ENCODE peak calls at places on chromosome 10, in eight cellular contexts. B is activated naive CD4-positive, alpha-beta T cell treated with Interleukin-2 at 50 U/mL for 16 hours; I is kidney tubule cell; N is left ventricle myocardium superior; Q is NCI-H774; X is B cell; L is EH; H is non-pigmented ciliary epithelial cell. C is an unnamed sample.
A peak's percentile ranks its signal among the peaks of the same experiment; 100 is the strongest.

GRCh38 chr10:10804061-10804460 is 213.6 kb upstream of the CELF2 start:
- DNase-seq in Q (no peak), X (no peak), N (no peak), H (no peak), L (no peak), I (no peak), B (no peak), C (no peak)

GRCh38 chr10:76149182-76149581 is 717.8 kb downstream of the LRMDA start:
- DNase-seq in I (peak; percentile 79), H (no peak), X (no peak), N (no peak), Q (no peak), L (peak; percentile 44), B (no peak), C (no peak)

GRCh38 chr10:66025186-66025585 is 900.6 kb upstream of the LRRTM3 start:
- DNase-seq in Q (no peak), N (no peak), B (no peak), H (no peak), I (no peak), L (no peak), X (no peak), C (no peak)

GRCh38 chr10:116787018-116787674 is 44.8 kb upstream of the HSPA12A start:
- DNase-seq in L (no peak), B (no peak), X (no peak), I (peak; percentile 11), H (no peak), Q (no peak), N (no peak), C (no peak)

GRCh38 chr10:6579904-6580278 is at the start of gene PRKCQ:
- DNase-seq in H (no peak), N (no peak), Q (no peak), B (no peak), X (no peak), I (peak; percentile 53), L (peak; percentile 27), C (no peak)

GRCh38 chr10:122040786-122041185 is 51.8 kb downstream of the TACC2 start:
- DNase-seq in X (no peak), B (no peak), I (no peak), L (no peak), N (no peak), H (no peak), Q (no peak), C (peak; percentile 9)

GRCh38 chr10:25504306-25504705 is 329.5 kb downstream of the GPR158 start:
- DNase-seq in Q (no peak), H (no peak), N (no peak), B (no peak), L (no peak), I (no peak), X (no peak), C (no peak)

GRCh38 chr10:71371750-71372166 is 25.0 kb upstream of the CDH23 start:
- DNase-seq in X (peak; percentile 67), H (no peak), I (no peak), L (no peak), Q (no peak), B (no peak), N (no peak), C (no peak)

GRCh38 chr10:99836711-99837110 is 54.3 kb downstream of the ABCC2 start:
- DNase-seq in H (no peak), I (no peak), B (no peak), X (no peak), Q (no peak), L (peak; percentile 54), N (no peak), C (no peak)

GRCh38 chr10:122290334-122290733 is 19.2 kb downstream of the BTBD16 start:
- DNase-seq in I (no peak), B (no peak), H (no peak), N (no peak), Q (no peak), L (no peak), X (no peak), C (no peak)

GRCh38 chr10:83289373-83289772 is 849.9 kb upstream of the GHITM start:
- DNase-seq in I (no peak), X (no peak), H (no peak), N (no peak), B (no peak), Q (no peak), L (no peak), C (no peak)

GRCh38 chr10:3077506-3077905 is 10.2 kb downstream of the PFKP start:
- DNase-seq in Q (no peak), I (peak; percentile 75), H (no peak), N (no peak), B (no peak), L (no peak), X (no peak), C (no peak)

GRCh38 chr10:125967533-125967932 is 71.2 kb downstream of the FANK1 start:
- DNase-seq in H (no peak), I (no peak), N (no peak), B (no peak), X (no peak), Q (no peak), L (no peak), C (no peak)

GRCh38 chr10:124721295-124722052 is 22.7 kb downstream of the FAM53B start:
- DNase-seq in N (peak; percentile 71), I (no peak), Q (no peak), X (no peak), H (no peak), L (no peak), B (no peak), C (no peak)

GRCh38 chr10:7817576-7817975 is 729 bp upstream of the TAF3 start:
- DNase-seq in X (no peak), L (no peak), H (no peak), N (no peak), Q (no peak), B (no peak), I (no peak), C (no peak)

GRCh38 chr10:59181668-59182067 is 5.2 kb downstream of the PHYHIPL start:
- DNase-seq in Q (peak; percentile 19), I (peak; percentile 76), N (no peak), X (no peak), L (peak; percentile 59), H (peak; percentile 24), B (no peak), C (no peak)

GRCh38 chr10:46265981-46266505 is 20.8 kb upstream of the ANTXRL start:
- DNase-seq in X (no peak), H (no peak), L (no peak), I (no peak), Q (no peak), N (no peak), B (no peak), C (no peak)

GRCh38 chr10:92839191-92840085 is 8.9 kb upstream of the EXOC6 start:
- DNase-seq in Q (no peak), H (no peak), L (peak; percentile 78), N (peak; percentile 73), X (no peak), I (peak; percentile 29), B (peak; percentile 50), C (peak; percentile 87)

GRCh38 chr10:132817701-132818211 is 31.8 kb upstream of the NKX6-2 start:
- DNase-seq in X (no peak), I (no peak), B (no peak), L (no peak), N (no peak), H (no peak), Q (no peak), C (peak; percentile 38)

GRCh38 chr10:121460733-121461132 is 137.5 kb downstream of the FGFR2 start:
- DNase-seq in H (no peak), N (no peak), L (peak; percentile 28), B (no peak), X (no peak), I (peak; percentile 25), Q (no peak), C (no peak)

GRCh38 chr10:77702166-77702565 is 64.6 kb upstream of the KCNMA1 start:
- DNase-seq in X (no peak), I (peak; percentile 51), N (no peak), B (no peak), L (peak; percentile 89), Q (no peak), H (peak; percentile 65), C (no peak)

GRCh38 chr10:46077141-46077554 is 31.1 kb upstream of the MSMB start:
- DNase-seq in X (no peak), B (no peak), N (no peak), I (no peak), L (peak; percentile 42), Q (no peak), H (no peak), C (no peak)

GRCh38 chr10:35940067-35940989 is 298.2 kb upstream of the FZD8 start:
- DNase-seq in I (no peak), B (no peak), N (peak; percentile 30), Q (no peak), L (peak; percentile 11), X (no peak), H (no peak), C (no peak)

GRCh38 chr10:36765777-36766176 is 359.6 kb upstream of the ANKRD30A start:
- DNase-seq in X (no peak), L (peak; percentile 66), H (no peak), Q (no peak), B (no peak), I (no peak), N (no peak), C (no peak)